ENCODE peak calls at places on chromosomes 11 and 22, in eight cellular contexts. H, K, G, Q, N, O, T and E are unnamed samples.

GRCh38 chr11:118996926-118997626 is 862 bp upstream of the CENATAC start:
- DNase-seq in H (no peak), G (peak), Q (no peak), O (peak), T (no peak), K (no peak), N (no peak), E (no peak)

GRCh38 chr22:50225200-50225969 is 19.4 kb downstream of the TUBGCP6 start:
- DNase-seq in H (no peak), Q (no peak), O (no peak), N (no peak), K (no peak), G (no peak), T (peak), E (no peak)

GRCh38 chr11:87081358-87081757 is 43.6 kb downstream of the TMEM135 start:
- DNase-seq in H (no peak), N (no peak), T (no peak), O (no peak), K (no peak), G (no peak), Q (no peak), E (no peak)

GRCh38 chr22:18024956-18025720 is 777 bp upstream of the MICAL3 start:
- DNase-seq in H (no peak), T (no peak), K (no peak), O (no peak), Q (no peak), N (no peak), G (no peak), E (no peak)

GRCh38 chr11:45580399-45580798 is 85.0 kb downstream of the CHST1 start:
- DNase-seq in Q (no peak), H (no peak), T (no peak), O (peak), N (no peak), K (no peak), G (peak), E (no peak)

GRCh38 chr11:30610628-30611027 is 24.5 kb upstream of the MPPED2 start:
- DNase-seq in H (no peak), O (no peak), G (no peak), N (no peak), T (no peak), Q (no peak), K (no peak), E (no peak)

GRCh38 chr22:50610041-50610451 is 9.5 kb downstream of the MAPK8IP2 start:
- DNase-seq in O (no peak), K (no peak), G (no peak), Q (no peak), T (no peak), H (no peak), N (no peak), E (no peak)

GRCh38 chr22:36277482-36278291 is 24.8 kb downstream of the APOL1 start:
- DNase-seq in Q (no peak), O (peak), G (peak), H (no peak), N (peak), T (peak), K (no peak), E (no peak)

GRCh38 chr11:92811341-92811740 is 158.1 kb upstream of the MTNR1B start:
- DNase-seq in T (no peak), G (no peak), K (no peak), O (no peak), H (no peak), Q (no peak), N (no peak), E (no peak)

GRCh38 chr22:29030016-29030617 is 31.5 kb downstream of the C22orf31 start:
- DNase-seq in K (no peak), H (no peak), Q (no peak), N (no peak), G (no peak), O (no peak), T (no peak), E (no peak)

GRCh38 chr22:46578824-46579561 is 41.2 kb upstream of the GRAMD4 start:
- DNase-seq in T (peak), Q (no peak), G (no peak), H (peak), K (no peak), O (peak), N (peak), E (peak)

GRCh38 chr11:82757660-82758301 is 24.1 kb upstream of the FAM181B start:
- DNase-seq in K (no peak), N (no peak), H (no peak), O (no peak), Q (no peak), G (no peak), T (no peak), E (no peak)

GRCh38 chr11:86952221-86952875 is 2.8 kb downstream of the FZD4 start:
- DNase-seq in K (no peak), T (no peak), N (no peak), O (no peak), G (no peak), Q (no peak), H (no peak), E (no peak)

GRCh38 chr22:20251981-20252380 is 16.1 kb downstream of the RTN4R start:
- DNase-seq in O (no peak), G (no peak), H (no peak), T (no peak), N (no peak), K (no peak), Q (no peak), E (no peak)

GRCh38 chr11:47590026-47590861 is 3.8 kb downstream of the FAM180B start:
- DNase-seq in G (no peak), T (no peak), H (no peak), O (no peak), K (no peak), Q (peak), N (no peak), E (no peak)

GRCh38 chr11:45253640-45254039 is 32.5 kb downstream of the SYT13 start:
- DNase-seq in O (no peak), K (no peak), T (no peak), H (no peak), G (no peak), N (no peak), Q (no peak), E (no peak)

GRCh38 chr22:37924386-37925065 is 18.4 kb downstream of the MICALL1 start:
- DNase-seq in K (no peak), G (no peak), Q (no peak), N (no peak), O (no peak), H (no peak), T (peak), E (no peak)

GRCh38 chr22:30610299-30610698 is 3.3 kb downstream of the TCN2 start:
- DNase-seq in O (no peak), Q (no peak), N (peak), K (peak), G (no peak), T (no peak), H (peak), E (peak)

GRCh38 chr11:20612416-20612815 is 13.0 kb downstream of the SLC6A5 start:
- DNase-seq in G (no peak), O (no peak), Q (no peak), K (peak), H (no peak), N (no peak), T (no peak), E (no peak)

GRCh38 chr22:24512043-24512442 is 16.9 kb downstream of the UPB1 start:
- DNase-seq in Q (no peak), H (no peak), G (no peak), O (no peak), N (no peak), K (no peak), T (no peak), E (no peak)

GRCh38 chr11:124758355-124759267 is 3.5 kb downstream of the ESAM start:
- DNase-seq in Q (no peak), T (peak), H (peak), O (peak), K (peak), N (peak), G (peak), E (peak)

GRCh38 chr11:17333799-17334586 is 17.6 kb upstream of the NCR3LG1 start:
- DNase-seq in K (no peak), N (no peak), H (no peak), T (no peak), G (no peak), O (no peak), Q (no peak), E (no peak)

DNA sequence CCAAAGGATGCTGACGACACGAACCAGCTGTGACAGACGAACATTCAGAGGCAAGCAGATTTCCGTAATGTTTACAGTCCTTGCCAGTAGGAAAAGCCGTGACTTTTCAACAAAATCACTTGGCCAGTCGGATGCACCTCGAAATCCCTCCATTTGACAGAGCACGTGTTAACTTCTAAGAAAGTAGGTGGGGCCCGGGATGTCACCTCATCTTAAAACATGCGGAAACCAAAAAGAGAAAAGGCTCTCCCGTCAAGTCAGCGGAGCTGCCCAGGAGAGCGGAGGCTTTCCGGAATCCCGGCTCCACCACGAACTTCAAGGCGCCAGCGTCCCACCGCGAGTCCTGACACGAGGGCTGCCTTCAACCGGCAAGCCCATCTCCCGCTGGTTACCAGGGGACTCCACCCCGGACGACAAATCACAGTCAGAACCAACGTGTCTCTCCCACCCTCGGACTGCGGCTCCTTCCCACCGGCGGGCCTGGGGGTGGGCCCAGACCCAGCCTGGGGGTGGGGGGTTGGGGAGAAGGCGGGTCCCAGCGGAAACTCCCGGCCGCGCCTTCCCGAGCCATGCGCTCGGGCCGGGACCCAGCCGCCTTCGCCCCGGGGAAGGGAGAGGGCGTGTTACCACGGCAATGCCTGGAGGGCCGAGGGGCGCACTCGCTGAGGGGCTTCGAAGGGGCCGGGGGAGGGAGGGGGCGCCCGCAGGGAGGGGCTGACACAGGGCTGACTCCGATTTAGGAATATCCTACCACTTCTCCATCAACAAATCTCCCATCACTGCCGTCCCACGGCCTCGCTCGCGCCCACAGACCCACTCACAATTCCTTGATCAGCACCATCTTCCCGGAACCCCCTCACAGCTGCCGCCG is 470 bp downstream of the PITPNB start:
- DNase-seq in H (peak), T (peak), O (peak), N (peak), K (peak), Q (peak), G (peak), E (peak)
- TF ChIP-seq POLR2A in H (no peak), T (no peak), O (peak), N (no peak), K (peak), Q (no peak), G (peak), E (no peak)

GRCh38 chr11:94130589-94131362 is 2.1 kb downstream of the PANX1 start:
- DNase-seq in G (no peak), T (no peak), H (peak), O (peak), K (peak), Q (no peak), N (no peak), E (no peak)
- H3K4me3 ChIP-seq in G (no peak), T (no peak), H (peak), O (peak), K (no peak), Q (peak), N (peak), E (no peak)

GRCh38 chr22:48708558-48709245 is 1119.0 kb downstream of the BRD1 start:
- DNase-seq in Q (no peak), K (no peak), N (no peak), H (no peak), G (no peak), T (no peak), O (no peak), E (no peak)

GRCh38 chr22:48707749-48708557 is 1119.7 kb downstream of the BRD1 start:
- DNase-seq in K (no peak), T (no peak), N (no peak), O (no peak), Q (no peak), H (no peak), G (no peak), E (no peak)

GRCh38 chr22:48710410-48710809 is 1117.3 kb downstream of the BRD1 start:
- DNase-seq in T (no peak), H (no peak), Q (no peak), O (no peak), N (no peak), G (no peak), K (no peak), E (no peak)

GRCh38 chr22:48709976-48710375 is 1117.7 kb downstream of the BRD1 start:
- DNase-seq in G (no peak), N (no peak), K (no peak), T (no peak), O (no peak), Q (no peak), H (no peak), E (no peak)

DNA sequence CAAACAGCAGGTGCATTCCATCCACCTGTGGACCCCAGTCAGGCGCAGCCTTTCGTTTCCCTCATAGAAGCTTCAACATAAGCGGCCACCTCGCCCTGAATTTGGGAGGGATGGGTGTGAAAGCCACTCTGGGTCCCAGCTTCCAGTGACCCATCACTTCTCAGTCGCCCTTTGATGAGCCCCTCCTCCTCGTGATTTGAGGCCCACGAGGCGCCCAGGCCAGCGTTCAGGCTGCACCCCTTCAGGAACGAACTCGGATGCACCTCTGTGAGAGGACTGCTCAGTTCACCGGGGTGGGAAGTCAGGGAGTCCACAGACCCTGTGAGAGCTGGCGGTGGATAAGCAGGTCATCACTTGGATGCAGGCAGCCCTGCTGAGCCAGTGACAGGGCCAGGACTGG is 1118.2 kb downstream of the BRD1 start:
- DNase-seq in O (no peak), Q (no peak), T (no peak), H (no peak), G (no peak), K (no peak), N (no peak), E (no peak)
- TF ChIP-seq POLR2A in O (no peak), Q (no peak), T (no peak), H (no peak), G (no peak), K (no peak), N (no peak), E (no peak)

DNA sequence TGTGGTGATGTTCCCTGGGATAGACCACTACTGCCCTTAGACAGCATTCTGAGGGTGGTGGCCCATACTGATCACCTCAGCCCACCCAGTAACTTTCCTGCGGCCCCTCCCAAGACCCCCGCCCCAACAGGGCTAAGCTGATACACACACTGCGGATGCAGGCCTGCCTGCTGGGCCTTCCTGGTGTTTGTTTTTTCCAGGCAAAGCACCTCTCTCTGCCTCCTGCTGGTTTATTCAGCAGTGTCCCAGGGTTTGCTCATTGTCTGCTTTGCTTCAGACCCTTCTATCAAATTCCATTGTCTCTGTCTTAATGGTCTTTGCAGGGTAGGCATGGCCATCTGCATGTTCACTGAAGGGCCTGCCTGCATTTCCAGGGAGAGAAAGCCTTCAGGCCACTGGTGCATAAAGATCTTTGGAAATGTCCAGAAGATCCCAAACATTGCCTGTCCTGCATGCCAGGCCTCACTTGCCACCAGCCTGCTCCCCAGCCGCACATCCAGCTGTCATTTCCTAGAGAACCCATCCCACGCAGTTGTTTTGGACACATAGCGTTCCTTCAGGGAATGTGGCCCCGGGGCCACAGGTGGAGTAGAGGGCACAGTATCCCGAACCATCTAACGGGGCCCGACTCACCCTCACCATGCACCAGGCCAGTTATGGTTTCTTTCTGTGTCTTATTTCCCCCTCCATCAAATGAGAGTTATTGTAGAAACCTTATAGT is 50.2 kb downstream of the BCR start:
- DNase-seq in T (no peak), K (no peak), H (no peak), O (no peak), N (no peak), G (no peak), Q (no peak), E (no peak)
- H3K4me3 ChIP-seq in T (no peak), K (no peak), H (no peak), O (no peak), N (no peak), G (no peak), Q (no peak), E (no peak)

GRCh38 chr11:65036931-65037330 is 4.1 kb upstream of the SAC3D1 start:
- DNase-seq in H (no peak), N (no peak), Q (peak), O (no peak), K (no peak), G (no peak), T (peak), E (peak)

GRCh38 chr11:65041206-65042035 is at the start of gene SAC3D1:
- DNase-seq in O (peak), N (no peak), K (no peak), Q (no peak), T (peak), H (no peak), G (no peak), E (peak)

GRCh38 chr11:65043881-65044501 is 3.0 kb downstream of the SAC3D1 start:
- DNase-seq in T (no peak), K (no peak), O (peak), G (no peak), H (peak), Q (no peak), N (peak), E (no peak)

GRCh38 chr11:65042899-65043298 is 1.9 kb downstream of the SAC3D1 start:
- DNase-seq in K (no peak), G (no peak), Q (no peak), T (no peak), O (no peak), H (no peak), N (no peak), E (no peak)

GRCh38 chr11:65040520-65041205 is 347 bp upstream of the SAC3D1 start:
- DNase-seq in N (peak), T (peak), H (peak), Q (peak), O (peak), K (peak), G (peak), E (peak)
- TF ChIP-seq POLR2A in N (peak), T (no peak), H (no peak), Q (no peak), O (no peak), K (no peak), G (peak), E (peak)

GRCh38 chr11:67276821-67277230 is 10.6 kb downstream of the GRK2 start:
- DNase-seq in T (peak), O (peak), H (no peak), Q (peak), N (no peak), K (no peak), G (no peak), E (no peak)
- H3K4me3 ChIP-seq in T (no peak), O (no peak), H (peak), Q (peak), N (peak), K (no peak), G (no peak), E (no peak)

DNA sequence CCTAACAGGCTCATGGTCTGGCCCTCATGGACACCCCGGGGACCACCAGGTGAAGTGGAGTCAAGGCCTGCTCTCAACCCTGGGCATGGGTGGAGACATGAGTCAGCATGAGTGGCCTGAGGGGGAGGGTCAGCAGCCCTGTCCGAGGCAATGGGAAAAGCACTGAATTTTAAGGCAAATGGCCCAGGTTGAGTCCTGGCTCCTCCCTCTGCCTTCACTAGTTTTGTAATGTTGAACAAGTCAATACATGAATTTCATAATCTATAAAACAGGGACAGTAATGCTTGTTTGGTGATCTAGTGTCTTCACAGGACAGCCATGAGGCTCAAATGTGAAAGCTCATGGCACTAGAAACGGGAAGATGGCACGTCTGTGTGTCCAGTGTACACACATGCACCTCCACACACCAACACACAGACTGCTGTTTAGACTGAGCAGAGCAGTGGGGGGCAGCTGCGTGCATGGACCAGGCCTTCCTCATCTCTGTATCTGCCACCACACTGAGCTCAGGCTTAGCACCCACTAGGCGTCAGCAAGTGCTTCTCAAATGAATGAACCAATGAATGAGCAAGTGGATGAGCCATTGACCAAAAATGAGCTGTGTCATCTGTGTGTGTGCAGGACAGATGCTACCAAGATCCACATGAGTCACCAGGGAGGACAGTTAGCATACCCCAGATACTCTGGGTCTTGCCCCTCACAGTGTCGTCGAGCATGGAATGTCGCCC is 63.4 kb downstream of the NRXN2 start:
- DNase-seq in N (no peak), T (no peak), O (peak), G (peak), Q (no peak), H (no peak), K (no peak), E (peak)
- TF ChIP-seq POLR2A in N (no peak), T (no peak), O (peak), G (no peak), Q (no peak), H (no peak), K (no peak), E (no peak)